ENCODE peak calls at places on chromosomes 2 and 18, in ten cellular contexts. P is T-cell; Z is caudate nucleus; S is GM23248; K is activated CD4-positive, alpha-beta T cell treated with anti-CD3 and anti-CD28 coated beads, Interleukin-2, amount 50 U/mL, for 1 hour; X is BJ; V is T-helper 1 cell; D is H7; F is sciatic nerve; B is fibroblast of mammary gland. I is an unnamed sample.

GRCh38 chr18:76188097-76188496 is 306.9 kb downstream of the ZNF516 start:
- DNase-seq in S (no peak), Z (no peak), V (no peak), P (no peak), F (no peak), B (no peak), X (no peak), D (no peak), K (no peak), I (no peak)

GRCh38 chr2:237857791-237858190 is 1.6 kb upstream of the RAMP1 start:
- DNase-seq in K (no peak), X (no peak), S (no peak), Z (no peak), V (no peak), D (peak), P (no peak), F (no peak), B (no peak), I (no peak)

GRCh38 chr2:29509397-29509796 is 394.2 kb downstream of the CLIP4 start:
- DNase-seq in P (no peak), X (no peak), F (no peak), V (no peak), B (peak), D (no peak), Z (no peak), S (peak), K (no peak), I (no peak)

GRCh38 chr2:108889907-108890306 is 99.1 kb downstream of the EDAR start:
- DNase-seq in S (no peak), X (no peak), V (no peak), P (no peak), D (no peak), F (no peak), Z (no peak), K (no peak), B (no peak), I (no peak)

GRCh38 chr2:41928593-41928992 is 119.2 kb upstream of the PKDCC start:
- DNase-seq in D (no peak), X (peak), S (peak), V (no peak), K (no peak), P (no peak), B (peak), F (no peak), Z (no peak), I (no peak)

GRCh38 chr2:179172894-179173293 is 91.7 kb downstream of the SESTD1 start:
- DNase-seq in X (no peak), P (no peak), D (no peak), B (no peak), Z (no peak), S (no peak), K (no peak), V (no peak), F (no peak), I (no peak)

GRCh38 chr18:50158866-50159653 is 35.9 kb downstream of the MYO5B start:
- DNase-seq in V (no peak), D (no peak), B (no peak), X (no peak), K (no peak), P (no peak), Z (no peak), F (no peak), S (no peak), I (peak)

GRCh38 chr2:109128466-109129355 is at the start of gene SH3RF3:
- DNase-seq in D (peak), K (peak), F (peak), B (peak), Z (peak), V (no peak), X (no peak), P (peak), S (peak), I (peak)

GRCh38 chr18:24368749-24369148 is 28.9 kb downstream of the OSBPL1A start:
- DNase-seq in D (no peak), K (no peak), F (no peak), B (no peak), P (no peak), S (peak), Z (peak), V (no peak), X (no peak), I (no peak)

GRCh38 chr2:46050027-46050426 is 247.2 kb upstream of the EPAS1 start:
- DNase-seq in F (no peak), V (no peak), P (no peak), S (no peak), Z (no peak), D (no peak), K (no peak), B (no peak), X (no peak), I (no peak)

GRCh38 chr2:193679850-193680249 is 1485.1 kb upstream of the TMEFF2 start:
- DNase-seq in F (no peak), S (no peak), Z (no peak), X (no peak), B (no peak), D (peak), V (no peak), P (no peak), K (no peak), I (no peak)

GRCh38 chr2:176464886-176465564 is 195.8 kb downstream of the MTX2 start:
- DNase-seq in Z (peak), X (no peak), P (no peak), D (no peak), S (no peak), V (no peak), B (no peak), K (no peak), F (no peak), I (no peak)

GRCh38 chr2:9715238-9715637 is 84.4 kb upstream of the YWHAQ start:
- DNase-seq in D (no peak), X (no peak), P (no peak), Z (no peak), V (no peak), K (no peak), B (no peak), S (no peak), F (no peak), I (no peak)

GRCh38 chr2:241108271-241109209 is 6.5 kb upstream of the MTERF4 start:
- DNase-seq in K (no peak), X (no peak), V (no peak), Z (no peak), B (no peak), P (peak), D (peak), F (no peak), S (no peak), I (no peak)

GRCh38 chr2:219021591-219021990 is 19.7 kb downstream of the CFAP65 start:
- DNase-seq in V (no peak), K (no peak), X (no peak), P (no peak), S (no peak), D (no peak), Z (no peak), B (no peak), F (no peak), I (no peak)

GRCh38 chr2:72913531-72914225 is 3.6 kb upstream of the EMX1 start:
- DNase-seq in S (no peak), B (no peak), K (no peak), Z (no peak), F (no peak), D (peak), P (no peak), X (no peak), V (no peak), I (no peak)

GRCh38 chr2:224847961-224848850 is 132.0 kb upstream of the CCDC195 start:
- DNase-seq in Z (peak), X (no peak), B (peak), K (no peak), S (peak), D (no peak), P (no peak), V (no peak), F (no peak), I (no peak)

GRCh38 chr2:127606594-127607398 is 39.2 kb upstream of the GPR17 start:
- DNase-seq in B (no peak), X (no peak), K (no peak), V (no peak), Z (no peak), D (peak), F (peak), P (no peak), S (no peak), I (no peak)

GRCh38 chr18:47283476-47283875 is 32.0 kb upstream of the SKOR2 start:
- DNase-seq in F (no peak), Z (no peak), P (no peak), X (no peak), S (peak), D (peak), B (peak), V (no peak), K (no peak), I (peak)

GRCh38 chr2:175039490-175039889 is 34.3 kb upstream of the CHN1 start:
- DNase-seq in P (no peak), B (no peak), V (no peak), D (no peak), Z (no peak), K (no peak), X (no peak), S (no peak), F (no peak), I (no peak)

GRCh38 chr2:46363535-46364170 is 66.4 kb downstream of the EPAS1 start:
- DNase-seq in B (peak), X (no peak), Z (no peak), K (no peak), S (peak), P (no peak), F (no peak), V (no peak), D (no peak), I (no peak)

GRCh38 chr2:46062637-46063412 is 234.4 kb upstream of the EPAS1 start:
- DNase-seq in D (peak), S (peak), Z (peak), V (peak), B (peak), P (peak), X (no peak), K (peak), F (peak), I (peak)

GRCh38 chr2:24893934-24894333 is 26.1 kb downstream of the ADCY3 start:
- DNase-seq in B (peak), V (no peak), D (no peak), Z (no peak), K (no peak), P (no peak), X (no peak), S (peak), F (no peak), I (no peak)

GRCh38 chr18:21049306-21049705 is 62.3 kb downstream of the ROCK1 start:
- DNase-seq in D (no peak), P (no peak), X (no peak), Z (no peak), B (no peak), K (no peak), V (no peak), F (no peak), S (no peak), I (no peak)

GRCh38 chr2:85935746-85936208 is 47.0 kb upstream of the ST3GAL5 start:
- DNase-seq in F (no peak), S (peak), P (no peak), V (no peak), D (peak), Z (no peak), K (no peak), X (peak), B (peak), I (peak)

GRCh38 chr2:38648107-38648761 is 17.7 kb upstream of the GALM start:
- DNase-seq in X (no peak), D (no peak), Z (no peak), P (no peak), V (no peak), F (no peak), K (no peak), S (peak), B (no peak), I (no peak)

GRCh38 chr2:145108385-145108784 is 588.5 kb upstream of the ZEB2 start:
- DNase-seq in K (no peak), D (no peak), V (no peak), S (no peak), B (no peak), F (no peak), P (no peak), Z (no peak), X (no peak), I (no peak)

GRCh38 chr2:37833420-37833819 is 91.7 kb upstream of the RMDN2 start:
- DNase-seq in D (no peak), Z (no peak), P (peak), V (no peak), F (no peak), S (peak), B (no peak), X (no peak), K (no peak), I (no peak)

GRCh38 chr2:173606619-173607305 is 252.1 kb downstream of the CDCA7 start:
- DNase-seq in F (no peak), D (no peak), K (no peak), S (no peak), Z (no peak), V (no peak), P (no peak), X (no peak), B (no peak), I (no peak)

GRCh38 chr2:154189963-154190362 is 318.2 kb downstream of the GALNT13 start:
- DNase-seq in F (no peak), V (no peak), D (no peak), S (no peak), B (no peak), Z (no peak), X (no peak), K (no peak), P (no peak), I (peak)

GRCh38 chr18:50928551-50928950 is 39.3 kb upstream of the ELAC1 start:
- DNase-seq in B (peak), Z (no peak), K (no peak), S (peak), P (no peak), V (no peak), D (no peak), F (no peak), X (no peak), I (no peak)

GRCh38 chr18:12564861-12565260 is 93.0 kb downstream of the SPIRE1 start:
- DNase-seq in Z (no peak), F (no peak), K (no peak), D (no peak), B (no peak), S (no peak), V (no peak), P (no peak), X (no peak), I (no peak)

GRCh38 chr18:74264303-74265020 is 27.3 kb downstream of the CYB5A start:
- DNase-seq in X (no peak), S (no peak), V (no peak), K (no peak), Z (no peak), P (no peak), D (no peak), B (no peak), F (no peak), I (no peak)